ENCODE peak calls at places on chromosomes 2 and 18, in nine cellular contexts. O is tibial nerve, C is ovary, A is stomach, M is A549, S is H1, K is transverse colon, G is suprapubic skin, P is upper lobe of left lung. R is an unnamed sample.

GRCh38 chr2:227888289-227888688 is 16.9 kb downstream of the DAW1 start:
- DNase-seq in O (no peak), C (no peak), S (no peak), P (no peak), A (no peak), M (peak; percentile 25), K (peak; percentile 27), G (no peak), R (no peak)

GRCh38 chr2:98388601-98389247 is 42.5 kb downstream of the CNGA3 start:
- DNase-seq in K (no peak), P (peak; percentile 64), G (no peak), O (no peak), M (no peak), S (no peak), C (no peak), A (no peak), R (no peak)

GRCh38 chr2:140929866-140930265 is 1201.0 kb downstream of the LRP1B start:
- DNase-seq in P (no peak), G (no peak), M (no peak), A (no peak), C (no peak), S (no peak), K (no peak), O (no peak), R (no peak)

GRCh38 chr2:2546046-2546445 is 215.0 kb upstream of the MYT1L start:
- DNase-seq in O (no peak), S (no peak), M (no peak), A (no peak), P (no peak), K (no peak), G (no peak), C (no peak), R (no peak)

GRCh38 chr2:240455719-240456606 is 20.5 kb downstream of the GPC1 start:
- DNase-seq in O (no peak), K (no peak), P (no peak), S (no peak), C (peak; percentile 70), M (no peak), G (no peak), A (peak; percentile 62), R (no peak)

GRCh38 chr2:126650994-126651393 is 5.0 kb upstream of the GYPC start:
- DNase-seq in M (no peak), A (no peak), O (no peak), G (no peak), P (no peak), S (no peak), K (no peak), C (no peak), R (no peak)

GRCh38 chr2:137826373-137827372 is 137.6 kb upstream of the HNMT start:
- DNase-seq in C (no peak), A (no peak), G (no peak), K (no peak), M (no peak), P (no peak), O (no peak), S (no peak), R (no peak)

GRCh38 chr2:43152186-43152585 is 74.2 kb downstream of the ZFP36L2 start:
- DNase-seq in A (no peak), P (no peak), G (no peak), C (no peak), M (no peak), K (no peak), S (no peak), O (no peak), R (no peak)

GRCh38 chr18:34121157-34121807 is 103.4 kb downstream of the NOL4 start:
- DNase-seq in M (no peak), S (no peak), C (no peak), A (no peak), O (no peak), G (no peak), P (no peak), K (no peak), R (no peak)

GRCh38 chr18:3015203-3015590 is 2.3 kb upstream of the LPIN2 start:
- DNase-seq in K (no peak), O (peak; percentile 18), C (no peak), G (peak; percentile 68), P (peak; percentile 63), M (peak; percentile 38), S (no peak), A (no peak), R (no peak)

GRCh38 chr2:134838143-134838620 is at the start of gene ACMSD:
- DNase-seq in G (no peak), M (no peak), O (no peak), C (no peak), A (no peak), P (no peak), S (no peak), K (no peak), R (no peak)

GRCh38 chr2:85325466-85325811 is 2.4 kb downstream of the TGOLN2 start:
- DNase-seq in A (no peak), P (no peak), M (no peak), S (no peak), K (no peak), O (no peak), C (no peak), G (no peak), R (no peak)

GRCh38 chr2:85326406-85326945 is 1.3 kb downstream of the TGOLN2 start:
- DNase-seq in G (no peak), C (no peak), M (no peak), S (no peak), O (no peak), P (peak; percentile 41), K (peak; percentile 51), A (no peak), R (no peak)

GRCh38 chr2:85319811-85320210 is 8.0 kb downstream of the TGOLN2 start:
- DNase-seq in M (no peak), P (no peak), A (no peak), G (peak; percentile 41), O (no peak), C (no peak), S (no peak), K (no peak), R (peak; percentile 53)

GRCh38 chr2:85324639-85325465 is 2.9 kb downstream of the TGOLN2 start:
- DNase-seq in P (no peak), G (peak; percentile 22), K (peak; percentile 69), M (no peak), S (no peak), A (no peak), C (no peak), O (no peak), R (peak; percentile 53)

DNA sequence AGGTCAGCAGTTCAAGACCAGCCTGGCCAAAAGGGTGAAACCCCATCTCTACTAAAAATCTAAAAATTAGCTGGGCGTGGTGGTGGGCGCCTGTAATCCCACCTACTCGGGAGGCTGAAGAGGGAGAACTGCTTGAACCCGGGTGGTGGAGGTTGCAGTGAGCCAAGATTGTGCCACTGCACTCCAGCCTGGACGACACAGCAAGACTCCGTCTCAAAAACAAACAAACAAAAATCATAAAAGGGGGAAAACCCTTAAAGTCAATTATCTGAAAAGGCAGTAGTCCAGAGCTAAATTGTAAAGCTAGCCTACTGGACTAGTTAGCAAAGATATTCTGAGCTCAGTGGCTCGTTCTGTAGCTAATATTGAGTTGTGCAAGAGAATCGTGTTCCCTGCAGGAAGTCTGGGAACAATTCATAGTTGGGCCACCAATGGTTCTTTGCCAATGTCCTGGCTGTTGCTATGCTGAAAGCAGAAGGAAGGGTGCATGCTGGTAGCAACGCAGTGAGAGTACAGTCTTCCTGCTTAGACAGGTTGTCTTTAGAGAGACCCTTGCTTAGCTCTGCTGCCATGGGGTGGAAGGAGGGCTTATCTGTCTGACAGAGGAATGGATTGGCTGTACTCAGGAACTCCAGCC is 4.3 kb downstream of the TGOLN2 start:
- DNase-seq in A (no peak), C (no peak), S (no peak), K (no peak), M (no peak), G (peak; percentile 52), P (no peak), O (no peak), R (peak; percentile 60)
- TF ChIP-seq POLR2A in A (no peak), C (no peak), S (no peak), K (no peak), M (no peak), G (no peak), P (no peak), O (no peak), R (no peak)

GRCh38 chr2:159859583-159859982 is 61.6 kb upstream of the CD302 start:
- DNase-seq in A (no peak), C (no peak), O (no peak), P (no peak), S (no peak), K (no peak), M (no peak), G (no peak), R (no peak)
- TF ChIP-seq EP300 in A (no peak), C (no peak), O (no peak), P (no peak), S (no peak), K (no peak), M (no peak), G (no peak), R (no peak)

DNA sequence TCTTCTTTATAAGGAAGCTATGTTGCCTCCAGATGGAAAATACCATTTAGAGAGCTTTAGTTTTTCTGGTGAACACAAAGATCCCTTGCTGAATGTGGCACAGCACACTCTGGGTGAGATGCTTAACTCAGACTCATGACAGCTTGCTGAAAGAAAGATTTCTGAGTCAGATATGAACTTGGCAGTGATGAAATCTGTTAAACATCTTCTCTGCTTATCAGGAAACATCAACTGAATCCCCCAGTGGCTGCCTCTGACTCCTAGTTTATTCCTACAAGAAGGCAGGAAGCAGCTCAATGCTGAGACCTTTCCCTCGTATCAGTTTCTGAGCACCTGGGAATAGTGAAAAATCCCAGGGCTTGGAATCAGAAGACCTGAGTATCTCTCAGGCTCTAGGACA is 162.7 kb downstream of the OSR1 start:
- DNase-seq in M (no peak), C (no peak), K (no peak), S (no peak), P (no peak), O (no peak), A (no peak), G (no peak), R (no peak)
- H3K27ac ChIP-seq in M (no peak overlapping the region), C (no peak overlapping the region), K (no peak overlapping the region), S (no peak overlapping the region), P (no peak overlapping the region), O (no peak overlapping the region), A (no peak overlapping the region), G (no peak overlapping the region), R (no peak overlapping the region)

GRCh38 chr2:1306687-1307516 is 106.4 kb upstream of the TPO start:
- DNase-seq in G (no peak), O (no peak), P (no peak), C (no peak), M (no peak), S (no peak), K (no peak), A (no peak), R (no peak)

GRCh38 chr2:1309507-1309906 is 103.8 kb upstream of the TPO start:
- DNase-seq in S (no peak), A (no peak), M (no peak), P (no peak), G (no peak), O (no peak), K (no peak), C (no peak), R (no peak)

GRCh38 chr2:1307670-1308069 is 105.6 kb upstream of the TPO start:
- DNase-seq in P (no peak), K (no peak), S (no peak), O (no peak), C (no peak), G (no peak), A (no peak), M (no peak), R (no peak)

GRCh38 chr2:1305357-1305756 is 107.9 kb upstream of the TPO start:
- DNase-seq in P (no peak), O (no peak), G (no peak), C (no peak), S (no peak), K (no peak), A (no peak), M (no peak), R (no peak)

GRCh38 chr2:1306029-1306686 is 107.1 kb upstream of the TPO start:
- DNase-seq in M (no peak), K (no peak), A (no peak), S (no peak), C (no peak), G (no peak), P (no peak), O (no peak), R (no peak)
- TF ChIP-seq POLR2A in M (no peak), K (no peak), A (no peak), S (no peak), C (no peak), G (no peak), P (no peak), O (no peak), R (no peak)